ENCODE peak calls at places on chromosome 6, in eight cellular contexts. C, H, D, O, T, Y, Z and M are unnamed samples.
A peak's percentile ranks its signal among the peaks of the same experiment; 100 is the strongest.

GRCh38 chr6:125421853-125422252 is 120.1 kb upstream of the HDDC2 start:
- DNase-seq in C (no peak), H (peak; percentile 18), D (no peak), O (no peak), T (peak; percentile 11), Y (no peak), Z (peak; percentile 38), M (peak; percentile 55)

GRCh38 chr6:36177166-36177565 is 19.4 kb upstream of the BRPF3 start:
- DNase-seq in C (no peak), H (no peak), D (no peak), O (no peak), T (no peak), Y (no peak), Z (no peak), M (no peak)

GRCh38 chr6:56096454-56096853 is 150.9 kb downstream of the COL21A1 start:
- DNase-seq in C (no peak), H (no peak), D (no peak), O (no peak), T (no peak), Y (no peak), Z (no peak), M (no peak)

GRCh38 chr6:33329058-33329457 is 11.5 kb upstream of the ZBTB22 start:
- DNase-seq in C (no peak), H (no peak), D (no peak), O (no peak), T (no peak), Y (no peak), Z (no peak), M (no peak)

GRCh38 chr6:146962332-146962731 is 241.9 kb upstream of the STXBP5 start:
- DNase-seq in C (no peak), H (no peak), D (no peak), O (no peak), T (no peak), Y (no peak), Z (no peak), M (no peak)

GRCh38 chr6:129852257-129852858 is 8.8 kb downstream of the TMEM244 start:
- DNase-seq in C (no peak), H (no peak), D (peak; percentile 16), O (no peak), T (no peak), Y (no peak), Z (no peak), M (no peak)

GRCh38 chr6:13859871-13860555 is 45.7 kb upstream of the MCUR1 start:
- DNase-seq in C (no peak), H (no peak), D (no peak), O (no peak), T (no peak), Y (peak; percentile 47), Z (no peak), M (no peak)

GRCh38 chr6:25874822-25875562 is 949 bp upstream of the SLC17A3 start:
- DNase-seq in C (no peak), H (no peak), D (no peak), O (no peak), T (no peak), Y (no peak), Z (no peak), M (peak; percentile 16)

GRCh38 chr6:73666393-73666792 is 12.6 kb upstream of the SLC17A5 start:
- DNase-seq in C (no peak), H (no peak), D (no peak), O (no peak), T (peak; percentile 83), Y (no peak), Z (no peak), M (peak; percentile 62)

GRCh38 chr6:31058128-31058894 is 48.0 kb downstream of the MUC22 start:
- DNase-seq in C (no peak), H (no peak), D (peak; percentile 61), O (peak; percentile 15), T (peak; percentile 92), Y (no peak), Z (no peak), M (peak; percentile 96)

GRCh38 chr6:117267766-117268534 is 2.6 kb downstream of the VGLL2 start:
- DNase-seq in C (no peak), H (no peak), D (no peak), O (no peak), T (no peak), Y (no peak), Z (no peak), M (no peak)

GRCh38 chr6:150600302-150601017 is 775 bp downstream of the PLEKHG1 start:
- DNase-seq in C (peak; percentile 55), H (peak; percentile 47), D (peak; percentile 50), O (peak; percentile 86), T (peak; percentile 75), Y (peak; percentile 40), Z (peak; percentile 23), M (peak; percentile 65)

GRCh38 chr6:104957301-104958177 is 632 bp downstream of the LIN28B start:
- DNase-seq in C (no peak), H (no peak), D (peak; percentile 16), O (no peak), T (no peak), Y (peak; percentile 61), Z (no peak), M (no peak)

GRCh38 chr6:165861226-165861625 is 198.2 kb upstream of the PDE10A start:
- DNase-seq in C (no peak), H (no peak), D (no peak), O (no peak), T (no peak), Y (no peak), Z (no peak), M (no peak)

GRCh38 chr6:170553686-170554085 is 483 bp upstream of the TBP start:
- DNase-seq in C (no peak), H (no peak), D (no peak), O (no peak), T (peak; percentile 59), Y (no peak), Z (no peak), M (peak; percentile 61)

GRCh38 chr6:163940705-163941470 is 526.4 kb downstream of the QKI start:
- DNase-seq in C (no peak), H (no peak), D (no peak), O (no peak), T (no peak), Y (no peak), Z (no peak), M (peak; percentile 59)

GRCh38 chr6:134739299-134740090 is 210.4 kb downstream of the ALDH8A1 start:
- DNase-seq in C (no peak), H (no peak), D (no peak), O (no peak), T (peak; percentile 30), Y (peak; percentile 15), Z (no peak), M (peak; percentile 47)

GRCh38 chr6:143965503-143966171 is 42.4 kb downstream of the PLAGL1 start:
- DNase-seq in C (no peak), H (no peak), D (no peak), O (no peak), T (peak; percentile 69), Y (no peak), Z (no peak), M (peak; percentile 73)

GRCh38 chr6:31713465-31713864 is 1.7 kb upstream of the LY6G6D start:
- DNase-seq in C (no peak), H (no peak), D (no peak), O (no peak), T (no peak), Y (no peak), Z (no peak), M (no peak)

GRCh38 chr6:31575335-31575901 is at the start of gene TNF:
- DNase-seq in C (no peak), H (peak; percentile 37), D (no peak), O (peak; percentile 55), T (no peak), Y (no peak), Z (no peak), M (no peak)

GRCh38 chr6:116447496-116448011 is 13.6 kb upstream of the CALHM6 start:
- DNase-seq in C (no peak), H (no peak), D (no peak), O (no peak), T (peak; percentile 99), Y (no peak), Z (no peak), M (peak; percentile 97)

GRCh38 chr6:136338486-136338885 is 48.8 kb upstream of the BCLAF1 start:
- DNase-seq in C (no peak), H (no peak), D (no peak), O (no peak), T (no peak), Y (no peak), Z (no peak), M (no peak)

GRCh38 chr6:100577425-100577824 is 112.7 kb upstream of the SIM1 start:
- DNase-seq in C (no peak), H (no peak), D (no peak), O (no peak), T (no peak), Y (no peak), Z (no peak), M (no peak)

GRCh38 chr6:100568255-100568654 is 103.5 kb upstream of the SIM1 start:
- DNase-seq in C (no peak), H (no peak), D (no peak), O (no peak), T (no peak), Y (no peak), Z (no peak), M (no peak)

GRCh38 chr6:100574836-100575235 is 110.1 kb upstream of the SIM1 start:
- DNase-seq in C (no peak), H (no peak), D (no peak), O (no peak), T (no peak), Y (no peak), Z (no peak), M (no peak)

GRCh38 chr6:100573169-100573568 is 108.4 kb upstream of the SIM1 start:
- DNase-seq in C (no peak), H (no peak), D (peak; percentile 15), O (no peak), T (peak; percentile 70), Y (peak; percentile 20), Z (no peak), M (peak; percentile 83)
- TF ChIP-seq CTCF in C (no peak), H (no peak), D (no peak), O (no peak), T (peak; percentile 49), Y (peak; percentile 63), Z (no peak), M (peak; percentile 46)

GRCh38 chr6:133595076-133595868 is 293.6 kb upstream of the TCF21 start:
- DNase-seq in C (no peak), H (no peak), D (no peak), O (peak; percentile 4), T (peak; percentile 73), Y (no peak), Z (no peak), M (peak; percentile 3)
- H3K4me3 ChIP-seq in C (no peak overlapping the region), H (no peak overlapping the region), D (no peak overlapping the region), O (no peak overlapping the region), T (no peak overlapping the region), Y (no peak overlapping the region), Z (no peak overlapping the region), M (no peak overlapping the region)

GRCh38 chr6:63351995-63352586 is 32.3 kb upstream of the LGSN start:
- DNase-seq in C (no peak), H (no peak), D (peak; percentile 78), O (no peak), T (peak; percentile 88), Y (no peak), Z (no peak), M (peak; percentile 83)
- TF ChIP-seq CTCF in C (peak; percentile 33), H (peak; percentile 41), D (peak; percentile 68), O (no peak), T (peak; percentile 57), Y (no peak), Z (no peak), M (peak; percentile 42)

DNA sequence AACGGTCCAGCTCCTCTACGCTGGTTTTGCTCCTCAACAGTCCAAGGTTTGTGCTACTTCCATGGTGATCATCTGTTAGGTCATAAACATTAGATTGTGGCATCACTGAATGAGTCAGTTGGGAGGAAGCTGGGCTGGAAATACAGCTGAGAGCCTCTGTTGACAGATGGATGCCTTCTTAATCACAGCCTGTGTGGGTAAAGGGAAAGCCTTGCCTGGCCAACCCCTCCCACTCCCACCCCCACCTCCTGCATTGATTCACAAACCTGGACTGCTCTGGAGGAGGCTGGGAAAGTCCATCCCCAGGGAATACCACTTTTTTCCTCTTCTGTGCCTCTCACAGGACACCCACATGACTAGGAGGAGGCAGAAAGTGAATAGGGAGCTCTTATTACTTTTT is 180.6 kb upstream of the CCN2 start:
- DNase-seq in C (no peak), H (peak; percentile 21), D (peak; percentile 61), O (no peak), T (peak; percentile 96), Y (no peak), Z (peak; percentile 52), M (peak; percentile 99)
- H3K4me3 ChIP-seq in C (no peak overlapping the region), H (no peak overlapping the region), D (no peak overlapping the region), O (no peak overlapping the region), T (no peak overlapping the region), Y (no peak overlapping the region), Z (peak overlapping the region; percentile 47), M (no peak overlapping the region)